ENCODE peak calls at places on chromosomes 7 and 10, in six cellular contexts. Q, T, E, K, X and A are unnamed samples.

GRCh38 chr7:108838143-108838542 is 268.5 kb downstream of the DNAJB9 start:
- DNase-seq in E (no peak), Q (no peak), T (no peak), K (no peak), X (no peak), A (no peak)

GRCh38 chr10:122307669-122308486 is 36.8 kb downstream of the BTBD16 start:
- DNase-seq in Q (peak), K (peak), X (peak), E (no peak), T (peak), A (peak)

GRCh38 chr10:95346715-95347401 is 56.1 kb upstream of the PDLIM1 start:
- DNase-seq in X (peak), T (no peak), E (no peak), Q (no peak), K (no peak), A (no peak)

GRCh38 chr10:127029061-127029460 is 123.8 kb downstream of the DOCK1 start:
- DNase-seq in T (no peak), Q (no peak), K (no peak), X (no peak), E (no peak), A (no peak)

GRCh38 chr7:100210803-100211202 is 8.9 kb upstream of the PVRIG start:
- DNase-seq in K (no peak), E (no peak), X (no peak), T (no peak), Q (no peak), A (no peak)

GRCh38 chr10:31319602-31320178 is 674 bp downstream of the ZEB1 start:
- DNase-seq in E (no peak), K (no peak), X (no peak), Q (no peak), T (peak), A (no peak)

GRCh38 chr7:135929692-135930091 is 47.5 kb downstream of the MTPN start:
- DNase-seq in E (no peak), X (no peak), K (no peak), Q (no peak), T (no peak), A (no peak)

GRCh38 chr10:31912289-31912688 is 16.3 kb downstream of the ARHGAP12 start:
- DNase-seq in Q (no peak), E (no peak), K (no peak), T (peak), X (no peak), A (no peak)

GRCh38 chr7:75937958-75938786 is 23.2 kb downstream of the POR start:
- DNase-seq in X (peak), T (peak), K (peak), Q (peak), E (no peak), A (peak)

GRCh38 chr7:142974618-142975017 is 12.5 kb upstream of the KEL start:
- DNase-seq in Q (no peak), K (no peak), X (no peak), E (no peak), T (no peak), A (no peak)

GRCh38 chr10:44715081-44715480 is 196.1 kb upstream of the TMEM72 start:
- DNase-seq in T (peak), X (no peak), Q (no peak), K (no peak), E (no peak), A (no peak)